ENCODE peak calls at places on chromosome 13, in ten cellular contexts. L is T-helper 1 cell; H is NCI-H1092 treated with DMSO at 0.1 percent for 48 hours; C is omental fat pad; P is EL; Z is CD8-positive, alpha-beta memory T cell; Q is adrenal gland; W is T-helper 17 cell; V is RWPE1; B is left colon. A is an unnamed sample.
A peak's percentile ranks its signal among the peaks of the same experiment; 100 is the strongest.

GRCh38 chr13:46721054-46721453 is 75.9 kb downstream of the ESD start:
- DNase-seq in H (peak; percentile 14), P (peak; percentile 49), B (peak; percentile 64), V (peak; percentile 20), Z (peak; percentile 19), L (peak; percentile 42), Q (peak; percentile 46), W (peak; percentile 18), C (no peak), A (peak; percentile 73)

GRCh38 chr13:85974604-85975366 is 175.6 kb upstream of the SLITRK6 start:
- DNase-seq in C (no peak), L (no peak), Q (no peak), W (no peak), H (no peak), P (no peak), B (no peak), V (peak; percentile 10), Z (no peak), A (no peak)

GRCh38 chr13:33017410-33017929 is 1.2 kb downstream of the KL start:
- DNase-seq in B (peak; percentile 36), Q (peak; percentile 17), P (no peak), V (no peak), L (no peak), C (no peak), H (no peak), W (no peak), Z (peak; percentile 24), A (peak; percentile 13)

GRCh38 chr13:66845393-66845792 is 384.7 kb downstream of the PCDH9 start:
- DNase-seq in W (no peak), Z (no peak), L (no peak), C (no peak), P (no peak), H (no peak), V (no peak), B (no peak), Q (no peak), A (no peak)

GRCh38 chr13:82717249-82717648 is 1165.0 kb downstream of the SLITRK1 start:
- DNase-seq in Z (no peak), C (no peak), P (peak; percentile 84), L (no peak), B (no peak), V (peak; percentile 40), H (no peak), Q (no peak), W (no peak), A (no peak)

GRCh38 chr13:44759723-44760360 is 183.7 kb upstream of the TSC22D1 start:
- DNase-seq in H (peak; percentile 96), L (no peak), Q (no peak), P (no peak), Z (no peak), C (no peak), B (no peak), W (no peak), V (peak; percentile 26), A (no peak)

GRCh38 chr13:79060216-79060615 is 345.8 kb downstream of the RBM26 start:
- DNase-seq in L (no peak), V (no peak), W (no peak), Z (no peak), Q (no peak), H (no peak), B (no peak), P (no peak), C (no peak), A (no peak)

GRCh38 chr13:24459234-24459633 is 53.3 kb downstream of the PARP4 start:
- DNase-seq in L (no peak), P (peak; percentile 39), V (no peak), W (no peak), C (no peak), Z (no peak), B (no peak), Q (no peak), H (no peak), A (no peak)

GRCh38 chr13:41565221-41565620 is 107.9 kb downstream of the RGCC start:
- DNase-seq in W (no peak), Z (no peak), L (no peak), P (peak; percentile 87), Q (no peak), H (no peak), V (no peak), B (no peak), C (no peak), A (no peak)

GRCh38 chr13:73521970-73522549 is 463.3 kb downstream of the KLF5 start:
- DNase-seq in W (no peak), Q (no peak), V (no peak), H (no peak), B (no peak), P (no peak), Z (no peak), C (no peak), L (no peak), A (no peak)

GRCh38 chr13:61144834-61145593 is 270.6 kb downstream of the PCDH20 start:
- DNase-seq in W (no peak), Z (no peak), V (no peak), P (no peak), B (no peak), H (no peak), C (no peak), L (no peak), Q (no peak), A (no peak)

GRCh38 chr13:110089815-110090214 is 217.1 kb downstream of the COL4A1 start:
- DNase-seq in H (no peak), V (peak; percentile 17), Z (no peak), B (no peak), W (no peak), P (no peak), C (no peak), Q (no peak), L (no peak), A (no peak)

GRCh38 chr13:79724348-79725103 is 243.6 kb downstream of the NDFIP2 start:
- DNase-seq in H (no peak), Z (no peak), P (no peak), Q (no peak), L (no peak), W (no peak), C (no peak), B (peak; percentile 12), V (no peak), A (no peak)